ENCODE peak calls at places on chromosomes 11 and 22, in five cellular contexts. One of them, this sample, is unnamed.

GRCh38 chr11:64455436-64456261 is 96.7 kb downstream of the RPS6KA4 start:
- DNase-seq in GM23338: no peak
- DNase-seq in sigmoid colon: peak; percentile 28
- DNase-seq in prostate gland: no peak
- DNase-seq in spleen: peak; percentile 51
- DNase-seq in this sample: no peak

GRCh38 chr11:77299528-77299993 is 1.9 kb downstream of the GDPD4 start:
- DNase-seq in GM23338: no peak
- DNase-seq in sigmoid colon: no peak
- DNase-seq in prostate gland: no peak
- DNase-seq in spleen: no peak
- DNase-seq in this sample: peak; percentile 15

GRCh38 chr11:102488208-102488607 is 35.6 kb upstream of the TMEM123 start:
- DNase-seq in GM23338: no peak
- DNase-seq in prostate gland: no peak
- DNase-seq in sigmoid colon: no peak
- DNase-seq in spleen: no peak
- DNase-seq in this sample: no peak

GRCh38 chr11:69546735-69547370 is 65.4 kb downstream of the LINC01488 start:
- DNase-seq in spleen: peak; percentile 43
- DNase-seq in sigmoid colon: peak; percentile 8
- DNase-seq in GM23338: no peak
- DNase-seq in prostate gland: no peak
- DNase-seq in this sample: no peak

GRCh38 chr22:41687901-41688364 is 734 bp downstream of the SNU13 start:
- DNase-seq in GM23338: peak; percentile 63
- DNase-seq in prostate gland: no peak
- DNase-seq in sigmoid colon: no peak
- DNase-seq in spleen: peak; percentile 83
- DNase-seq in this sample: peak; percentile 35

GRCh38 chr11:68282141-68282860 is 10.5 kb upstream of the C11orf24 start:
- DNase-seq in sigmoid colon: no peak
- DNase-seq in GM23338: no peak
- DNase-seq in spleen: no peak
- DNase-seq in prostate gland: no peak
- DNase-seq in this sample: no peak

GRCh38 chr22:19292262-19293230 is 1.0 kb upstream of the CLTCL1 start:
- DNase-seq in GM23338: no peak
- DNase-seq in prostate gland: peak; percentile 17
- DNase-seq in sigmoid colon: no peak
- DNase-seq in spleen: peak; percentile 82
- DNase-seq in this sample: peak; percentile 18

GRCh38 chr11:7600205-7600775 is 73.0 kb downstream of the CYB5R2 start:
- DNase-seq in GM23338: no peak
- DNase-seq in spleen: no peak
- DNase-seq in sigmoid colon: peak; percentile 85
- DNase-seq in prostate gland: peak; percentile 91
- DNase-seq in this sample: peak; percentile 21

DNA sequence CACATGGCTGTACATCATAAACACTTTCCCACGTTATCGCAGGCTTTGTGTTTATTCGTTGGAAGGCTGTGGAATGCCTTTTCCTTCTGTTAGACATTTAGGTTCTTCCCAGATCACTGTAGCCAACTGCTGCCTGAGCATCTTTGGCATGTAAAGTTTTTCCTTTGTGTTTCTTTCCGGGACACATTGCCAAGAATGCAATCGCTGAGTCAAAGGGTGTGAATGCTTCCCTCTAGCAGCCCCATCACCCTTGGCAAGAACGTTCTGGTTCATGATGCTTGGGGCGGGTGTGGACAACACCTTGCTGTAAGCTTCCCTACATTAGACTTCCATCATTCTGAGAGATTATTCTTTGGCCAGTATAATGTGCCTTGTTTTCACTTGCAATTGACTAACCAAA is 136.2 kb downstream of the OSBP2 start:
- DNase-seq in prostate gland: peak; percentile 24
- DNase-seq in GM23338: peak; percentile 46
- DNase-seq in sigmoid colon: no peak
- DNase-seq in spleen: no peak
- DNase-seq in this sample: peak; percentile 26
- TF ChIP-seq POLR2AphosphoS5 in prostate gland: peak; percentile 71
- TF ChIP-seq POLR2AphosphoS5 in GM23338: no peak
- TF ChIP-seq POLR2AphosphoS5 in sigmoid colon: no peak
- TF ChIP-seq POLR2AphosphoS5 in spleen: no peak
- TF ChIP-seq POLR2AphosphoS5 in this sample: no peak

GRCh38 chr11:12238420-12238819 is 128.0 kb downstream of the MICAL2 start:
- DNase-seq in spleen: no peak
- DNase-seq in sigmoid colon: no peak
- DNase-seq in GM23338: no peak
- DNase-seq in prostate gland: no peak
- DNase-seq in this sample: no peak
- H3K36me3 ChIP-seq in spleen: no peaks in the 10 kb centered on the region
- H3K36me3 ChIP-seq in sigmoid colon: peaks cover 7% of the 10 kb centered on the region
- H3K36me3 ChIP-seq in GM23338: no peaks in the 10 kb centered on the region
- H3K36me3 ChIP-seq in prostate gland: no peaks in the 10 kb centered on the region
- H3K36me3 ChIP-seq in this sample: peaks cover 12% of the 10 kb centered on the region

GRCh38 chr11:134152692-134153091 is 71.1 kb downstream of the NCAPD3 start:
- DNase-seq in prostate gland: no peak
- DNase-seq in spleen: no peak
- DNase-seq in GM23338: no peak
- DNase-seq in sigmoid colon: no peak
- DNase-seq in this sample: no peak

GRCh38 chr11:134153147-134153905 is 70.4 kb downstream of the NCAPD3 start:
- DNase-seq in sigmoid colon: no peak
- DNase-seq in spleen: no peak
- DNase-seq in GM23338: no peak
- DNase-seq in prostate gland: no peak
- DNase-seq in this sample: no peak

GRCh38 chr11:134149371-134149770 is 74.4 kb downstream of the NCAPD3 start:
- DNase-seq in GM23338: no peak
- DNase-seq in spleen: no peak
- DNase-seq in prostate gland: no peak
- DNase-seq in sigmoid colon: no peak
- DNase-seq in this sample: no peak

GRCh38 chr11:134151083-134151747 is 72.6 kb downstream of the NCAPD3 start:
- DNase-seq in spleen: no peak
- DNase-seq in prostate gland: no peak
- DNase-seq in GM23338: no peak
- DNase-seq in sigmoid colon: no peak
- DNase-seq in this sample: no peak

GRCh38 chr11:134150195-134150903 is 73.4 kb downstream of the NCAPD3 start:
- DNase-seq in GM23338: no peak
- DNase-seq in sigmoid colon: peak; percentile 89
- DNase-seq in spleen: no peak
- DNase-seq in prostate gland: peak; percentile 36
- DNase-seq in this sample: peak; percentile 17
- TF ChIP-seq POLR2AphosphoS5 in GM23338: no peak
- TF ChIP-seq POLR2AphosphoS5 in sigmoid colon: no peak
- TF ChIP-seq POLR2AphosphoS5 in spleen: no peak
- TF ChIP-seq POLR2AphosphoS5 in prostate gland: no peak
- TF ChIP-seq POLR2AphosphoS5 in this sample: no peak

DNA sequence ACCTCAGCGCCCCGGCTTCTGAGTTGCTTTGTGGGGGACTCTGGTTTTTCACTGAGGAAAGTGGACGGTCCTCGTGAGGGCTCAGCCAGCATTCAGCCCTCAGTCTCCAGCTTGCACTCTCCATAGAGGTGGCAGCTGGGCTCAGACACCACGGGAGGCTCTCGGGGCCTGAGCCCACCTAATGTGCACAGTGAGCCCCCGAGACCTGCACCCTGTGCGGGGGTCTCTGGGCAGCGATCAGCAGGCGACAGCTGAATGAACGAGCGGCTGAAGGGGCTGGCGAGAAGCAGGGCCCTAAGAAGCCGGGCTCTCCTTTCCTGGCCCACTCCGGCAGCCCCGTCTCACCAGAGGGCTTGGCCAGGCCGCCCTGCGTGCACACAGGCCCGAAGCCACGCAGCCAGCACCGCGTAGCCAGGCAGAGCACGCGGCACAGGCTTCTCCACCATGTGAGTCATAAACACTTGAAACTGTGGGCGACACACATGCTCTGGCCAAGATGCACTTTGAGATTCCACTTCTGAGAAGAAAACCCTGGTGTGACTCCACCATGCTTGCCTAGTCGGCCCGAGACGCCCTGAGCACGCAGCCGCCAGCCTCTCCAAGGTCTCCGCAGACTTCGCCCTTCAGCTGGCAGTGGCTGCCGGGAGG is 28.0 kb downstream of the TOLLIP start:
- DNase-seq in sigmoid colon: no peak
- DNase-seq in GM23338: no peak
- DNase-seq in spleen: peak; percentile 59
- DNase-seq in prostate gland: no peak
- DNase-seq in this sample: no peak
- H3K36me3 ChIP-seq in sigmoid colon: peaks cover 45% of the 10 kb centered on the region
- H3K36me3 ChIP-seq in GM23338: no peaks in the 10 kb centered on the region
- H3K36me3 ChIP-seq in spleen: peaks cover 78% of the 10 kb centered on the region
- H3K36me3 ChIP-seq in prostate gland: peaks cover 23% of the 10 kb centered on the region
- H3K36me3 ChIP-seq in this sample: peaks cover 30% of the 10 kb centered on the region